ENCODE peak calls at places on chromosomes 11 and 22, in four cellular contexts. S, O, L and K are unnamed samples.

GRCh38 chr11:57313071-57313787 is 11.5 kb downstream of the TNKS1BP1 start:
- DNase-seq in L (no peak), S (no peak), O (no peak), K (no peak)

GRCh38 chr11:108927791-108928545 is 263.1 kb downstream of the DDX10 start:
- DNase-seq in S (no peak), O (no peak), L (peak; percentile 7), K (no peak)

GRCh38 chr11:43278302-43278956 is 33.4 kb upstream of the API5 start:
- DNase-seq in S (no peak), L (no peak), O (no peak), K (no peak)

GRCh38 chr22:43670545-43670944 is 141.6 kb downstream of the EFCAB6 start:
- DNase-seq in O (no peak), L (no peak), S (no peak), K (no peak)

GRCh38 chr11:77346906-77347603 is 45.6 kb upstream of the GDPD4 start:
- DNase-seq in L (no peak), S (no peak), O (no peak), K (no peak)

GRCh38 chr11:58592760-58593472 is 14.1 kb downstream of the ZFP91 start:
- DNase-seq in O (no peak), L (peak; percentile 74), S (peak; percentile 24), K (no peak)

GRCh38 chr11:57668467-57668890 is 565 bp downstream of the ZDHHC5 start:
- DNase-seq in S (peak; percentile 49), O (no peak), L (no peak), K (no peak)

GRCh38 chr11:46976182-46976854 is 39.8 kb downstream of the CSTPP1 start:
- DNase-seq in O (no peak), S (no peak), L (no peak), K (no peak)

GRCh38 chr11:105177658-105178057 is 38.1 kb upstream of the CARD18 start:
- DNase-seq in O (no peak), S (no peak), L (no peak), K (no peak)

GRCh38 chr11:126384449-126385070 is 29.1 kb downstream of the ST3GAL4 start:
- DNase-seq in O (no peak), L (no peak), S (no peak), K (no peak)

GRCh38 chr22:35021166-35021565 is 44.8 kb upstream of the ISX start:
- DNase-seq in S (no peak), L (no peak), O (no peak), K (no peak)

GRCh38 chr11:65204646-65205601 is 23.2 kb downstream of the CAPN1 start:
- DNase-seq in L (no peak), O (no peak), S (peak; percentile 34), K (peak; percentile 57)

GRCh38 chr22:49142281-49142680 is 685.4 kb downstream of the BRD1 start:
- DNase-seq in O (no peak), L (no peak), S (no peak), K (no peak)

GRCh38 chr11:119742263-119742861 is 13.4 kb upstream of the NECTIN1 start:
- DNase-seq in O (no peak), S (peak; percentile 43), L (no peak), K (no peak)

GRCh38 chr11:28619870-28620540 is 511.8 kb downstream of the METTL15 start:
- DNase-seq in L (no peak), S (no peak), O (no peak), K (no peak)

GRCh38 chr11:126510621-126511370 is 155.3 kb downstream of the ST3GAL4 start:
- DNase-seq in S (no peak), L (no peak), O (no peak), K (no peak)

GRCh38 chr11:1255151-1255550 is 32.3 kb downstream of the MUC5B start:
- DNase-seq in L (no peak), S (no peak), O (no peak), K (no peak)

GRCh38 chr22:46436595-46437163 is 100.7 kb downstream of the CELSR1 start:
- DNase-seq in S (no peak), L (no peak), O (no peak), K (no peak)

GRCh38 chr22:29625090-29625825 is 21.8 kb downstream of the NF2 start:
- DNase-seq in S (peak; percentile 28), O (no peak), L (peak; percentile 77), K (no peak)

GRCh38 chr22:26901228-26901816 is 243.9 kb downstream of the MIAT start:
- DNase-seq in O (no peak), L (no peak), S (no peak), K (no peak)

GRCh38 chr11:62860835-62861563 is 19.7 kb upstream of the SLC3A2 start:
- DNase-seq in L (no peak), O (no peak), S (no peak), K (no peak)

GRCh38 chr11:72613977-72614376 is 60.2 kb downstream of the PDE2A start:
- DNase-seq in O (peak; percentile 18), L (peak; percentile 19), S (no peak), K (no peak)

GRCh38 chr11:73565804-73566203 is 32.1 kb downstream of the FAM168A start:
- DNase-seq in L (no peak), S (no peak), O (no peak), K (no peak)

GRCh38 chr22:28148816-28149465 is 229.9 kb upstream of the PITPNB start:
- DNase-seq in S (no peak), O (no peak), L (no peak), K (no peak)

GRCh38 chr11:31987118-31988005 is 103.5 kb upstream of the RCN1 start:
- DNase-seq in S (no peak), O (no peak), L (no peak), K (no peak)

GRCh38 chr22:36493690-36494110 is 12.3 kb upstream of the TXN2 start:
- DNase-seq in O (no peak), L (no peak), S (no peak), K (no peak)

GRCh38 chr11:93842461-93842860 is 8.0 kb downstream of the VSTM5 start:
- DNase-seq in L (no peak), S (no peak), O (no peak), K (no peak)

GRCh38 chr22:28424427-28425080 is 255.1 kb downstream of the TTC28 start:
- DNase-seq in L (no peak), O (no peak), S (no peak), K (no peak)

GRCh38 chr11:36763187-36763586 is 165.2 kb upstream of the RAG2 start:
- DNase-seq in L (no peak), O (no peak), S (no peak), K (no peak)

GRCh38 chr11:10023202-10023601 is 270.8 kb downstream of the SBF2 start:
- DNase-seq in O (no peak), L (no peak), S (no peak), K (no peak)

GRCh38 chr11:122853971-122854446 is 15.7 kb downstream of the CRTAM start:
- DNase-seq in S (peak; percentile 41), O (no peak), L (peak; percentile 58), K (no peak)

GRCh38 chr11:75313457-75314272 is 37.8 kb downstream of the ARRB1 start:
- DNase-seq in S (no peak), O (no peak), L (peak; percentile 36), K (no peak)

DNA sequence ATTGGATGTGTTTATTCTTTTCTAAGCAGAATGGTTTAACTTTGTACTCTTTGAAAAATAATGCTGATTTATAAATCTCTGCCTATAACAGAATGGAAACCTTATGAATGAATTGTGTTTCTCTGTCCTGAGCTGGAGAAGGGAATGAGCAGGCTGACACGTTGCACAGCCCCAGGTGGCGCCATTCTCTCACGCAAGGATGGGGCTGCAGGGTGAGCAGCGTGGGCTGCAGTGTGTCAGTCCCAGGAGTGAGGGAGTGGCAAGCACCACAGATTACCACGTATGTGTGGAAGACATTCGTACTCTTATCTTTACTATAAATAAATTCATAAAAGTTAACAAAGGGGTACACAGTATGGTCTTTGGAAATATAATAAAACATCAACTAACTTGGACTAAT is 33.4 kb downstream of the FDX1 start:
- DNase-seq in O (no peak), L (no peak), S (peak; percentile 29), K (no peak)
- TF ChIP-seq CTCF in O (peak; percentile 35), L (no peak), S (no peak), K (no peak)

DNA sequence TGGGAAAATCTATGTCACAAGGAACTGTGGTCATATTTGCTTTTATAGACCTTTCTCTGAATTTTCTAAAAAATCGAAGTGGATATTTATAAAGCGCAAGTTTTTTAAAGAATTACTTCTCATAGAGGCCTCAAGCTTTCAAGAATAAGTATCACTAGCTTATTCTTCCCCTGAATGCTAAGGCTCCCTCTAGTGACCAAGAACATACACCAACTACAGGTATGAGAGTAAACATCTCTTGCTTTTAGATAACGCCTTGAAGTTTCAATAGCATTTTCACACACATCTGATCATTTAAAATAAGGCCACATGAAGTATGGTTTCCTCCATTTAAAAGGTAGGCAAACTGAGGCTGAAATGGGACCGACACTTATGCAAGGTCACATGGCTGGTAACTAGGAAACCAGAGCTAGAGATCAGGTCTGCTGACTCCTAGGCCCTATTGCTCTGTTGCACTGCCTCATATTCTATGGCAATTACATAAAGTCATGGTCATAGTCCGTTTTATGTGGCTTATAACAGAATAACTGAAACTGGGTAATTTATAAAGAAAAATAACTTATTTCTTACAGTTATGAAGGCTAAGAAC is 66.5 kb downstream of the CCDC34 start:
- DNase-seq in S (no peak), L (no peak), O (no peak), K (no peak)
- TF ChIP-seq CTCF in S (peak; percentile 18), L (peak; percentile 48), O (peak; percentile 55), K (no peak)

DNA sequence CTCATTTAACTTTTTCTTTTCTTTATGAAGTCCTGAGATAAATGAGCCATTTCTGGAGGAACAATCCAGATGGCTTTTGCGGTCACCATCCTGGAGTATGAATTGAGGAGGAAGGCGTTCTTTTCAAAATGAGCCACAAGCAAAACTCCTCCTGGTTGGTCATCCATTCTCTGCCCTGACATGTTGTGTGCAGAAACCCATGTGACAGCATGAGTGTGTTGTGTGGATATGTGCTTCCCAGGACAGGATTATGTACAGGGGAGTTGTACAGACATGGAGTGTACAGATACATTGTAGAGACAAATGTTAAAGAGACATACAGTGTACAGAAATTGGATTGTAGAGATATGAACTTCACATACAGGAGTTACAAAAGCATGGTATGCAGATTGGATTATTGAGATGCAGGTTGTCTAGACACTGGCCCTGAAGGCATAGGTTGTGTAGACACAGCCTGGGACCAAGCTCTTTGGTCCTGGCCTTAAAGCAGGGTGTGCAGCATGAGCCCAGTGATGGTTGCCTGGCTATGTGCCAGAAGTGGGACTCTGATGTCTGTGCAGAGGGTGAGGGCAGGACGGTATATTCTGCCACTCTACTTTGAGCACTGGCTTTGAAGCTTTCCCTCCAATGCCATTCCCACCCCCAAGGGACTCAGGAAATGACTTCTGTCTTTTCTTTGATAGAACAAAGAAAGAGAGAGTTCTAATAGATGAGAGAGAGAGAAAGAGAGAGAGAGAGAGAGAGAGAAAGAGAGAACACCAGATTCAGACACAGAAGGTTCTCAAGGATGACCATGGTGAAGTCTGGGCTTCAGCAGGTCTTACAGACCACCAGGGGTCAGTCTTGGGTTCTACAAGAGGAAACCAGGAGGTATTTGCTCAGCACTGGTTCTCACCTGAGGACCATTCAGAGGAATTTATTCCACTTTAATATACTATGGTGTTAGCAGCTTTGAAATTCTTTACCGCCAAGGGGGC is 178.6 kb upstream of the ZBED5 start:
- DNase-seq in S (peak; percentile 51), O (no peak), L (peak; percentile 57), K (no peak)
- TF ChIP-seq CTCF in S (peak; percentile 61), O (peak; percentile 72), L (peak; percentile 67), K (peak; percentile 47)

GRCh38 chr22:42632096-42632495 is 8.3 kb downstream of the ATP5MGL start:
- DNase-seq in S (no peak), L (no peak), O (no peak), K (no peak)
- TF ChIP-seq CTCF in S (no peak), L (no peak), O (no peak), K (no peak)